ENCODE peak calls at places on chromosomes 16 and 17, in eight cellular contexts. Q is suprapubic skin, I is A549, L is Peyer's patch, B is vagina, Y is uterus, W is H1, Z is HepG2. C is an unnamed sample.

GRCh38 chr17:21525464-21526130 is 149.4 kb downstream of the KCNJ12 start:
- DNase-seq in Q (no peak), I (no peak), L (no peak), B (no peak), Y (no peak), W (no peak), Z (no peak), C (no peak)

GRCh38 chr17:33667671-33668070 is 374.6 kb upstream of the ASIC2 start:
- DNase-seq in Q (no peak), I (no peak), L (no peak), B (no peak), Y (peak; percentile 19), W (no peak), Z (no peak), C (no peak)

GRCh38 chr16:67977469-67978227 is 2.7 kb downstream of the DPEP3 start:
- DNase-seq in Q (no peak), I (no peak), L (no peak), B (no peak), Y (no peak), W (no peak), Z (no peak), C (no peak)

GRCh38 chr16:15576960-15577958 is 65.7 kb downstream of the MARF1 start:
- DNase-seq in Q (no peak), I (no peak), L (peak; percentile 92), B (no peak), Y (no peak), W (no peak), Z (peak; percentile 31), C (no peak)

GRCh38 chr17:1640329-1641064 is 5.0 kb downstream of the SCARF1 start:
- DNase-seq in Q (no peak), I (no peak), L (no peak), B (no peak), Y (no peak), W (no peak), Z (no peak), C (no peak)

GRCh38 chr16:28155293-28155692 is 56.5 kb downstream of the XPO6 start:
- DNase-seq in Q (no peak), I (no peak), L (no peak), B (no peak), Y (no peak), W (no peak), Z (no peak), C (no peak)

GRCh38 chr17:43030137-43030767 is 5.2 kb downstream of the RND2 start:
- DNase-seq in Q (no peak), I (no peak), L (no peak), B (no peak), Y (no peak), W (no peak), Z (no peak), C (no peak)

GRCh38 chr16:84194470-84195200 is 3.7 kb downstream of the ADAD2 start:
- DNase-seq in Q (no peak), I (no peak), L (peak; percentile 73), B (no peak), Y (no peak), W (no peak), Z (no peak), C (no peak)

GRCh38 chr16:8323153-8323552 is 267.2 kb downstream of the TMEM114 start:
- DNase-seq in Q (no peak), I (no peak), L (no peak), B (no peak), Y (no peak), W (no peak), Z (no peak), C (no peak)

GRCh38 chr16:1002399-1003161 is 21.0 kb downstream of the SOX8 start:
- DNase-seq in Q (no peak), I (peak; percentile 90), L (peak; percentile 82), B (no peak), Y (peak; percentile 26), W (no peak), Z (peak; percentile 49), C (no peak)

GRCh38 chr16:61581417-61582046 is 454.7 kb downstream of the CDH8 start:
- DNase-seq in Q (no peak), I (no peak), L (no peak), B (no peak), Y (no peak), W (no peak), Z (no peak), C (no peak)

GRCh38 chr16:81429045-81429521 is 15.5 kb upstream of the CMIP start:
- DNase-seq in Q (no peak), I (peak; percentile 72), L (peak; percentile 69), B (no peak), Y (no peak), W (no peak), Z (peak; percentile 76), C (no peak)

GRCh38 chr16:89345663-89346150 is 128.2 kb downstream of the ZNF778 start:
- DNase-seq in Q (no peak), I (peak; percentile 45), L (no peak), B (no peak), Y (no peak), W (no peak), Z (peak; percentile 81), C (no peak)

GRCh38 chr17:50722746-50723145 is 3.3 kb downstream of the LUC7L3 start:
- DNase-seq in Q (no peak), I (no peak), L (no peak), B (no peak), Y (no peak), W (no peak), Z (no peak), C (no peak)

GRCh38 chr17:27664606-27664965 is 33.6 kb downstream of the LGALS9 start:
- DNase-seq in Q (no peak), I (no peak), L (no peak), B (no peak), Y (no peak), W (no peak), Z (no peak), C (no peak)

GRCh38 chr16:23407436-23408125 is 45.4 kb downstream of the COG7 start:
- DNase-seq in Q (no peak), I (no peak), L (no peak), B (no peak), Y (no peak), W (no peak), Z (no peak), C (no peak)

GRCh38 chr16:66473654-66474519 is 46.8 kb downstream of the BEAN1 start:
- DNase-seq in Q (peak; percentile 75), I (no peak), L (peak; percentile 41), B (no peak), Y (no peak), W (no peak), Z (no peak), C (no peak)

GRCh38 chr17:73822371-73822770 is 178.1 kb upstream of the SDK2 start:
- DNase-seq in Q (no peak), I (no peak), L (no peak), B (no peak), Y (no peak), W (no peak), Z (no peak), C (no peak)

GRCh38 chr17:16444258-16444886 is 29.0 kb downstream of the TRPV2 start:
- DNase-seq in Q (no peak), I (peak; percentile 37), L (no peak), B (no peak), Y (no peak), W (no peak), Z (no peak), C (no peak)

GRCh38 chr16:67528222-67528869 is at the start of gene RIPOR1:
- DNase-seq in Q (no peak), I (peak; percentile 42), L (peak; percentile 76), B (no peak), Y (peak; percentile 62), W (no peak), Z (peak; percentile 45), C (peak; percentile 87)

GRCh38 chr17:75133001-75133400 is 1.5 kb upstream of the NT5C start:
- DNase-seq in Q (no peak), I (no peak), L (no peak), B (no peak), Y (no peak), W (no peak), Z (peak; percentile 51), C (no peak)
- H3K27ac ChIP-seq in Q (no peak overlapping the region), I (peak overlapping the region; percentile 44), L (no peak overlapping the region), B (no peak overlapping the region), Y (no peak overlapping the region), W (no peak overlapping the region), Z (peak overlapping the region; percentile 86), C (no peak overlapping the region)

DNA sequence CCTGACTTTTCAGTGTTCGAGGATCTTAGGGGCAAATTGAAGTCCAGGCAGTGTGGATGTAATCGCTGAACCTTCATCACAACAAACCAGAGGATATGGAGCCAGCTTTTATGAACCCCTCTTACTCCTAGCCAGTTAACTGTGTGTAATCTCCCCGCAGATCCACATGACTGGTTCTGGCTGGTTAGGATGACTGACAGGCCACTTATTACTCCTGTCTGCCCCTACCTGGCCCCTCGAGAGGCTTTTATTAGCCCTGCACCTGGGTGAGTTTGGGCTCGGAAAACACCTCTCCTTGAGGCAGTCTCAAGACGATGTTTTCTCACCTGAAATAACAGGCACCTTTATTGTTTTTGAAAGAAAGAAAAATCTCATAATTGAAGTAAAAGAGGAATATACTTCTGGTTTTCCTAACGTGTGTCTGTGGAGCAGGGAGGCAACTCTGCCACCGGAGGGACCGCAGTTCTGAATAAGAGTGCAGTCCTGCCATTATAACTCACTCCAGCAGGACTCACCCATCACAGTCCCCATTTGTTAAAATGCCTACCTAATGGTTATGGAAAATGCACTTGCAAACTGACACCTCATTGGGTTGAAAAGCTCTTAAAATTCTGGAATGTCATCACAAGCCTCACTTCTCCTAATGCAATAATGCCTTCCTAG is 291.9 kb upstream of the N4BP1 start:
- DNase-seq in Q (peak; percentile 24), I (no peak), L (no peak), B (no peak), Y (no peak), W (no peak), Z (no peak), C (no peak)
- TF ChIP-seq POLR2A in Q (no peak), I (no peak), L (no peak), B (no peak), Y (no peak), W (no peak), Z (no peak), C (no peak)

DNA sequence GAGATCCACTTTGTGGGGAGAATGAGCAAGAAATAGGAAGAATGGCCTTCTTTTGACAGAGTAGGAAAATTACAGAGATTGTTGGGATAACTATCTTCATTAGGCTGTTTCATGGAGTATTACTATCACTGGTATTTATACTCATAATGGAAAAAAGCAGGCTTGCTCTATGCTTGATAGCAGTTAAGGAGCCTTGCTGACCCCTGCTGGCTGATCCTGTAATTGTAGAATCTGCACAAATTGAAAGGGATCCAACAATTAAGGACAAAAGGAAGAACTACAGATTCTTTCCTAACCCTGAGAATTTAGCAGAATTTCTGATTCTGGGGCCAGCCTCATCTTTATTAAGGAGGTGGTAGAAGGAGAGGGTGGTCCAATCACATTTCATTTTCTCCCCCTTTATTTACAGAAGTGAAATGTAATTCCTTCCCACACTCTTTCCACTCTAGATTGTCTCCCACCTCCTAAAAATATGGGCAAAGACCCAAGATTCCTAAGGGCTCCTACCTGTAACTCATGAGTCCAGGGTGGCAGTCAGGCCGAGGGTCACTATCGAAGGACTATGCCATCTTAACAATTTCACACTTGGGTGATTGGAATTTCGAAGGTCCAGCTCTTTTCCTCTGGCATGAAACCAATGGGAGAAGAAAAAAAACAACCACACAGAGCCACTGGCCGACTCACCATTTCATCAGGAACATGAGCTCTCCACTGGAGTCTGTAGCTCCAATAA is 26.3 kb downstream of the NFE2L1 start:
- DNase-seq in Q (no peak), I (peak; percentile 80), L (peak; percentile 94), B (no peak), Y (peak; percentile 87), W (no peak), Z (peak; percentile 75), C (peak; percentile 80)
- TF ChIP-seq CTCF in Q (peak; percentile 72), I (peak; percentile 96), L (peak; percentile 95), B (peak; percentile 85), Y (peak; percentile 84), W (peak; percentile 75), Z (peak; percentile 87), C (peak; percentile 84)

GRCh38 chr17:77734371-77735050 is 224.0 kb upstream of the TNRC6C start:
- DNase-seq in Q (peak; percentile 91), I (peak; percentile 37), L (peak; percentile 67), B (peak; percentile 70), Y (peak; percentile 95), W (no peak), Z (peak; percentile 21), C (peak; percentile 93)
- H3K27ac ChIP-seq in Q (peak overlapping the region; percentile 61), I (peak overlapping the region; percentile 64), L (no peak overlapping the region), B (peak overlapping the region; percentile 89), Y (peak overlapping the region; percentile 83), W (no peak overlapping the region), Z (no peak overlapping the region), C (peak overlapping the region; percentile 87)

C was measured in heart left ventricle.